ENCODE peak calls at places on chromosomes 2 and 18, in four cellular contexts. One of them, this sample, is unnamed.

GRCh38 chr18:59957957-59958356 is 58.2 kb downstream of the PMAIP1 start:
- DNase-seq in GM12878: no peak
- DNase-seq in H1: no peak
- DNase-seq in K562: peak; percentile 92
- DNase-seq in this sample: peak; percentile 67

GRCh38 chr2:231133365-231134114 is 8.7 kb upstream of the HTR2B start:
- DNase-seq in GM12878: no peak
- DNase-seq in H1: no peak
- DNase-seq in K562: no peak
- DNase-seq in this sample: no peak

GRCh38 chr2:227864161-227864756 is 7.2 kb upstream of the DAW1 start:
- DNase-seq in GM12878: no peak
- DNase-seq in H1: no peak
- DNase-seq in K562: no peak
- DNase-seq in this sample: no peak

GRCh38 chr2:75560022-75560767 is 544 bp downstream of the EVA1A start:
- DNase-seq in GM12878: no peak
- DNase-seq in H1: peak; percentile 73
- DNase-seq in K562: no peak
- DNase-seq in this sample: no peak

GRCh38 chr2:226828164-226828563 is 7.7 kb upstream of the RHBDD1 start:
- DNase-seq in GM12878: no peak
- DNase-seq in H1: no peak
- DNase-seq in K562: no peak
- DNase-seq in this sample: no peak

GRCh38 chr18:40109251-40110049 is 1845.6 kb upstream of the PIK3C3 start:
- DNase-seq in GM12878: no peak
- DNase-seq in H1: no peak
- DNase-seq in K562: no peak
- DNase-seq in this sample: no peak

GRCh38 chr2:161010503-161010902 is 149.7 kb upstream of the TANK start:
- DNase-seq in GM12878: no peak
- DNase-seq in H1: no peak
- DNase-seq in K562: peak; percentile 42
- DNase-seq in this sample: no peak

GRCh38 chr2:69315160-69315761 is 71.8 kb downstream of the GFPT1 start:
- DNase-seq in GM12878: no peak
- DNase-seq in H1: no peak
- DNase-seq in K562: no peak
- DNase-seq in this sample: no peak

GRCh38 chr2:241142593-241142992 is 6.7 kb downstream of the PASK start:
- DNase-seq in GM12878: no peak
- DNase-seq in H1: no peak
- DNase-seq in K562: no peak
- DNase-seq in this sample: no peak

GRCh38 chr2:23286765-23287155 is 98.2 kb upstream of the KLHL29 start:
- DNase-seq in GM12878: no peak
- DNase-seq in H1: no peak
- DNase-seq in K562: no peak
- DNase-seq in this sample: no peak

GRCh38 chr2:150486539-150487484 is 655 bp downstream of the RND3 start:
- DNase-seq in GM12878: no peak
- DNase-seq in H1: peak; percentile 62
- DNase-seq in K562: no peak
- DNase-seq in this sample: no peak

GRCh38 chr18:79169958-79170555 is 100.9 kb downstream of the ATP9B start:
- DNase-seq in GM12878: no peak
- DNase-seq in H1: no peak
- DNase-seq in K562: no peak
- DNase-seq in this sample: no peak

GRCh38 chr2:176284451-176285049 is 15.3 kb downstream of the MTX2 start:
- DNase-seq in GM12878: no peak
- DNase-seq in H1: no peak
- DNase-seq in K562: no peak
- DNase-seq in this sample: no peak

GRCh38 chr2:3488768-3489448 is 30.4 kb downstream of the ADI1 start:
- DNase-seq in GM12878: no peak
- DNase-seq in H1: no peak
- DNase-seq in K562: peak; percentile 12
- DNase-seq in this sample: no peak

GRCh38 chr2:84077504-84077903 is 381.6 kb downstream of the SUCLG1 start:
- DNase-seq in GM12878: no peak
- DNase-seq in H1: no peak
- DNase-seq in K562: peak; percentile 53
- DNase-seq in this sample: peak; percentile 16

GRCh38 chr18:2559249-2559648 is 12.1 kb downstream of the METTL4 start:
- DNase-seq in GM12878: no peak
- DNase-seq in H1: no peak
- DNase-seq in K562: no peak
- DNase-seq in this sample: no peak

GRCh38 chr2:161414385-161415040 is 1.6 kb upstream of the TBR1 start:
- DNase-seq in GM12878: no peak
- DNase-seq in H1: peak; percentile 78
- DNase-seq in K562: peak; percentile 60
- DNase-seq in this sample: no peak

GRCh38 chr2:135052997-135053474 is 944 bp downstream of the RAB3GAP1 start:
- DNase-seq in GM12878: no peak
- DNase-seq in H1: no peak
- DNase-seq in K562: peak; percentile 24
- DNase-seq in this sample: no peak

GRCh38 chr2:16295891-16296290 is 355.5 kb downstream of the MYCN start:
- DNase-seq in GM12878: no peak
- DNase-seq in H1: peak; percentile 10
- DNase-seq in K562: no peak
- DNase-seq in this sample: no peak

GRCh38 chr18:41744664-41745063 is 210.4 kb upstream of the PIK3C3 start:
- DNase-seq in GM12878: no peak
- DNase-seq in H1: no peak
- DNase-seq in K562: no peak
- DNase-seq in this sample: no peak

GRCh38 chr2:120012363-120012762 is 514 bp upstream of the EPB41L5 start:
- DNase-seq in GM12878: no peak
- DNase-seq in H1: no peak
- DNase-seq in K562: no peak
- DNase-seq in this sample: no peak

GRCh38 chr18:21270453-21270852 is 28.4 kb downstream of the GREB1L start:
- DNase-seq in GM12878: no peak
- DNase-seq in H1: no peak
- DNase-seq in K562: no peak
- DNase-seq in this sample: no peak

GRCh38 chr2:234245945-234246344 is 195.4 kb downstream of the SPP2 start:
- DNase-seq in GM12878: no peak
- DNase-seq in H1: no peak
- DNase-seq in K562: no peak
- DNase-seq in this sample: no peak

GRCh38 chr2:64284751-64285150 is 140.5 kb upstream of the PELI1 start:
- DNase-seq in GM12878: no peak
- DNase-seq in H1: no peak
- DNase-seq in K562: no peak
- DNase-seq in this sample: no peak

GRCh38 chr18:56952026-56952425 is 194.9 kb upstream of the BOD1L2 start:
- DNase-seq in GM12878: no peak
- DNase-seq in H1: no peak
- DNase-seq in K562: peak; percentile 3
- DNase-seq in this sample: no peak

GRCh38 chr2:155836439-155836838 is 496.1 kb downstream of the NR4A2 start:
- DNase-seq in GM12878: no peak
- DNase-seq in H1: no peak
- DNase-seq in K562: no peak
- DNase-seq in this sample: no peak

GRCh38 chr18:43486462-43486861 is 209.2 kb upstream of the SYT4 start:
- DNase-seq in GM12878: no peak
- DNase-seq in H1: peak; percentile 52
- DNase-seq in K562: no peak
- DNase-seq in this sample: peak; percentile 1

GRCh38 chr18:68172842-68173549 is 541.9 kb downstream of the TMX3 start:
- DNase-seq in GM12878: no peak
- DNase-seq in H1: peak; percentile 49
- DNase-seq in K562: no peak
- DNase-seq in this sample: no peak

GRCh38 chr18:80253871-80254492 is 6.7 kb upstream of the PARD6G start:
- DNase-seq in GM12878: no peak
- DNase-seq in H1: peak; percentile 72
- DNase-seq in K562: peak; percentile 6
- DNase-seq in this sample: peak; percentile 23

DNA sequence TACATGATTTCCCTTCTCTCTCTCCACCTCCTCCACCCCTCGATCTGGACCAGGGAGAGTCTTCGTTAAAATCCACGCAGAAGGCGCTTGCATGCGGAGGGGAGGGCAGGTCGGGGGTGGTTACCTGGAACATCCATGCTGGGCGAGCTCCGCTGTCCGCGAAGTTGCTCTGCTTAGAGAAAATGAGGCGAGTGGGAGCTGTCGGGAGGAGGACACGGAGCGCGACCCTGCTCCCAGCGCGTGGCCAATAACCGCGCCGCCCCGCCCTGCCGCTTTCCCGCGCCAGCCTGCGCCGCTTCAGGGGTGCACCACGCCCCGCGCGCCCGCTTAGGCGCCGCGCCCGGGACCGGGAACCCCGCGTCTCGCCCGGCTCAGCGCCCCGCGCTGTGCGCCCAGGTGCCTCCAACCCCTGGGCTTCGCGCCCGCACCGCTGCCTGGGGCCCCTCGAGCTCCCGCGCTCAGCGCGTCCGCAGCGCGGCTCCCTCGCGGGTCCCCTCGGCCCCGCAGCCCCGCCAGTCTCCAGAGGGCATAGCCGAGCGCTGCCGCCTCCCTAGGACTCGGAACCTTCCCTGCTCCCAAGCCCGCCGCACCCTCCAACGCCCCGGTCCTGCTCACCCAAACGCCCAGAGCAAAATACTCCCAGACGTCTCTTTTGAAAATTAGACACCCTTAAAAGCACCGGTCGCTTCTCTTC is 633 bp downstream of the CBLN2 start:
- DNase-seq in GM12878: no peak
- DNase-seq in H1: peak; percentile 56
- DNase-seq in K562: no peak
- DNase-seq in this sample: no peak
- TF ChIP-seq EZH2 in GM12878: no peak
- TF ChIP-seq EZH2 in H1: peak; percentile 28
- TF ChIP-seq EZH2 in K562: no peak
- TF ChIP-seq EZH2 in this sample: no peak

DNA sequence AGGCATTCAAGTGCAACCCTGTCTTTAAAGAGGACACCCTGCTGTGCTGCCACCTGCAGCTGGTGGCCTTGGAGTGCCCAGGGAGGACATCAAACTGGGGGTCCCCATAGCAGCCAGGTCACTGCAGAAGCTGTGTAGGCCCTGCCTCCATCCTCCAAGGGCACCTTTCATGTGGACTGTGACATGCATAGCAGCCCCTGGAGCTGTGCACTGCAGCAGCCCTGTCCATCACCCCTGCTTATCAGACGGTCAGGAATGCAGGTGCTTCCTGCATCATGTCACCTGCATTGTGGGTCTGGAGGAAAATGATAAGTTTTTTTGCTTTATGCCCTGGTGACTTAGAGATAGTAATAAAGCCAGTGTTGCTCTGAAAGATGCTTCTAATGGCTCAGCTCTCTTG is 155.7 kb downstream of the DYSF start:
- DNase-seq in GM12878: no peak
- DNase-seq in H1: no peak
- DNase-seq in K562: no peak
- DNase-seq in this sample: no peak
- TF ChIP-seq YY1 in GM12878: no peak
- TF ChIP-seq YY1 in H1: no peak
- TF ChIP-seq YY1 in K562: no peak
- TF ChIP-seq YY1 in this sample: no peak

GRCh38 chr18:62324355-62324828 is 718 bp upstream of the TNFRSF11A start:
- DNase-seq in GM12878: no peak
- DNase-seq in H1: peak; percentile 64
- DNase-seq in K562: peak; percentile 32
- DNase-seq in this sample: no peak
- TF ChIP-seq EZH2 in GM12878: no peak
- TF ChIP-seq EZH2 in H1: no peak
- TF ChIP-seq EZH2 in K562: no peak
- TF ChIP-seq EZH2 in this sample: no peak

DNA sequence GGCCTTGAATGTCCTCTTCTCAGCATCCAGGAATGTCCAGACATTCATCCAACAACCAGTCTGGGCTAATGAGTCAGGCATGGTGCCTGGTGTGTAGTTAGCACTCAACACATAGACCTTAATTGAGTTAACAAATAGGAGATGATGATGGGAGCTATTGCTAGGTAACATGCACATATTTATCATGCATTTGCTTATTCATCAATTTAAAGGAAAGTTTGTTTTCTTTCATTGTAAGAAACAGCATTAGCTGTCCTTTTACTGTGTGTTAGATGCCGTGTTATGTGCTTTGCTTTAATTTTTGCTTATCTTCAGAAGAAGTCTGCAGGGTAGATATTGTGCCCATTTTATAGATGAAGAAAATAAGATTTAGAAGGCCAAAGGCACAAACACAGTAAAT is 43.2 kb downstream of the TSN start:
- DNase-seq in GM12878: no peak
- DNase-seq in H1: no peak
- DNase-seq in K562: no peak
- DNase-seq in this sample: no peak
- TF ChIP-seq YY1 in GM12878: no peak
- TF ChIP-seq YY1 in H1: no peak
- TF ChIP-seq YY1 in K562: no peak
- TF ChIP-seq YY1 in this sample: no peak

DNA sequence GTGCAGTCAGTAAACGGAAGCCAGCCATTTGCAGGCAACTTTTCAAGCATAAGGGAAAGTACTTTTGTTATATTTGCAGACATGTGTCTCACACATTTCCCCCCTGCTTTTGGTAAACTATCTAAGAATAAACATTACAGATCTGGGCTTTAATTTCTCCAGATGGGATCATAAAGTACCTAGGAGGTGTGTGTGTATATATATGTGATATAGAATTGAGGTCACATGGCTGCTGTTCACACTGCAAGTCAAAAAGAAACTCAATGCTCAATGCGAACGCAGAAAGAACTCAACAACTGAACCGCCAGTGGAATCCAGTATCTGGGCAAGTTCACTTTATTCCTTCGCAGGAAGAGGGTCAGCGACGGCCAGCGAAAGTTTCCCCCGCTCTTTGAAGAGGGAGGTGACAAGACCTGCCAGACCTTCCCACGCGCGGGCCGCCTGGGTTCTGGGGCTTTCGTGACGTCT is 17.7 kb downstream of the POU3F3 start:
- DNase-seq in GM12878: no peak
- DNase-seq in H1: no peak
- DNase-seq in K562: no peak
- DNase-seq in this sample: no peak
- TF ChIP-seq EZH2 in GM12878: no peak
- TF ChIP-seq EZH2 in H1: peak; percentile 20
- TF ChIP-seq EZH2 in K562: no peak
- TF ChIP-seq EZH2 in this sample: no peak

GRCh38 chr2:34961822-34962221 is 1362.7 kb upstream of the FAM98A start:
- DNase-seq in GM12878: no peak
- DNase-seq in H1: no peak
- DNase-seq in K562: no peak
- DNase-seq in this sample: no peak
- TF ChIP-seq YY1 in GM12878: no peak
- TF ChIP-seq YY1 in H1: no peak
- TF ChIP-seq YY1 in K562: no peak
- TF ChIP-seq YY1 in this sample: no peak

GRCh38 chr2:47569658-47570398 is 166.9 kb downstream of the MSH2 start:
- DNase-seq in GM12878: no peak
- DNase-seq in H1: peak; percentile 64
- DNase-seq in K562: no peak
- DNase-seq in this sample: no peak
- TF ChIP-seq EZH2 in GM12878: no peak
- TF ChIP-seq EZH2 in H1: no peak
- TF ChIP-seq EZH2 in K562: no peak
- TF ChIP-seq EZH2 in this sample: no peak

This sample was measured in HCT116.